ENCODE peak calls at places on chromosomes 6 and 20, in nine cellular contexts. U is colonic mucosa, D is BJ, E is RWPE1, Q is HCT116, X is OCI-LY7, H is adrenal gland, T is WERI-Rb-1, M is astrocyte of the spinal cord. W is an unnamed sample.

GRCh38 chr6:4707011-4707410 is 69.2 kb upstream of the CDYL start:
- DNase-seq in U (no peak), D (no peak), E (peak; percentile 33), Q (no peak), X (no peak), H (no peak), T (no peak), M (no peak), W (no peak)

GRCh38 chr20:11810316-11811130 is 107.2 kb upstream of the BTBD3 start:
- DNase-seq in U (no peak), D (no peak), E (peak; percentile 48), Q (no peak), X (no peak), H (no peak), T (no peak), M (peak; percentile 63), W (no peak)

GRCh38 chr6:158481612-158482473 is 78.0 kb upstream of the TMEM181 start:
- DNase-seq in U (no peak), D (peak; percentile 60), E (peak; percentile 80), Q (peak; percentile 43), X (no peak), H (no peak), T (no peak), M (peak; percentile 83), W (no peak)

GRCh38 chr20:18256440-18257090 is 31.8 kb upstream of the ZNF133 start:
- DNase-seq in U (no peak), D (no peak), E (no peak), Q (no peak), X (no peak), H (no peak), T (no peak), M (no peak), W (no peak)

GRCh38 chr6:82022614-82023102 is 224.9 kb downstream of the IBTK start:
- DNase-seq in U (no peak), D (no peak), E (peak; percentile 53), Q (peak; percentile 73), X (no peak), H (no peak), T (no peak), M (peak; percentile 74), W (no peak)

GRCh38 chr20:63895886-63896135 is 885 bp downstream of the DNAJC5 start:
- DNase-seq in U (no peak), D (no peak), E (no peak), Q (no peak), X (peak; percentile 23), H (no peak), T (no peak), M (peak; percentile 33), W (no peak)

GRCh38 chr6:121590438-121590837 is 155.0 kb downstream of the GJA1 start:
- DNase-seq in U (no peak), D (no peak), E (no peak), Q (no peak), X (no peak), H (no peak), T (no peak), M (no peak), W (no peak)

GRCh38 chr6:139402935-139403386 is 28.5 kb upstream of the CITED2 start:
- DNase-seq in U (no peak), D (peak; percentile 97), E (no peak), Q (no peak), X (no peak), H (no peak), T (no peak), M (peak; percentile 88), W (no peak)

GRCh38 chr6:106128981-106129761 is 43.0 kb downstream of the PRDM1 start:
- DNase-seq in U (peak; percentile 48), D (peak; percentile 95), E (peak; percentile 22), Q (no peak), X (peak; percentile 34), H (no peak), T (no peak), M (peak; percentile 78), W (no peak)

GRCh38 chr6:90219168-90219985 is 77.3 kb downstream of the BACH2 start:
- DNase-seq in U (peak; percentile 35), D (peak; percentile 49), E (no peak), Q (no peak), X (no peak), H (no peak), T (peak; percentile 71), M (peak; percentile 93), W (no peak)

GRCh38 chr6:116246089-116246488 is 7.8 kb downstream of the TSPYL4 start:
- DNase-seq in U (no peak), D (no peak), E (no peak), Q (no peak), X (no peak), H (no peak), T (no peak), M (peak; percentile 74), W (no peak)

GRCh38 chr6:56953597-56954388 is 1.1 kb upstream of the BEND6 start:
- DNase-seq in U (peak; percentile 17), D (no peak), E (peak; percentile 18), Q (no peak), X (no peak), H (no peak), T (no peak), M (no peak), W (no peak)

DNA sequence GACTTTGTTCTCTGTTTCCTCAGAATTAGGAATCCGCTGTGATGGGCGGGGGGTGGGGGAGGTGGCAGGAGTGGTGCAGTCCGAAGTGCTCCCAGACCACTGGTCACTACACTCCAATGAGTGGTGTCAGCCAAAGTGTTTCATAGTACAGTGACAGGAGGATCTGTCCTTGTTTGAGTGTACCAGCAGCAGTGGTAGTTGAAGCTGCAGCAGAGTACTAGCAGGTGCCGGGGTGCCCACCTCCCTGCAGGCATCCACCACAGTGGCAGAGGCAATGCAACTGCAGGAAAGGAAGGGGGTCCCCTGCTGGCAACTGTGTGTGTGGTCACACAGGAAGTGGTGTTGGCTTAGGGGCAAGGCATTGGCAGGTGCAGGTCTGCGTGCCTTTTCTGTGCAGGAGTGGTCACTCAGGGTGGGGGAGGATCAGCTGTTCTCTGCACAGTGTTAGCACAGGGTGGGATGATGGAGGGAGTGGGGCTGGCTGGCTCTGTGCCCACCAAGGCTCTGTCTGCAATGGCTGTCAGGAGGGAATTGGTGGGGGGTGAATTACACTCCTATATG is 9.7 kb downstream of the HLA-DOB start:
- DNase-seq in U (no peak), D (no peak), E (no peak), Q (no peak), X (peak; percentile 40), H (no peak), T (no peak), M (no peak), W (no peak)
- TF ChIP-seq CTCF in U (no peak), D (no peak), E (no peak), Q (no peak), X (no peak), H (no peak), T (peak; percentile 55), M (no peak), W (no peak)

DNA sequence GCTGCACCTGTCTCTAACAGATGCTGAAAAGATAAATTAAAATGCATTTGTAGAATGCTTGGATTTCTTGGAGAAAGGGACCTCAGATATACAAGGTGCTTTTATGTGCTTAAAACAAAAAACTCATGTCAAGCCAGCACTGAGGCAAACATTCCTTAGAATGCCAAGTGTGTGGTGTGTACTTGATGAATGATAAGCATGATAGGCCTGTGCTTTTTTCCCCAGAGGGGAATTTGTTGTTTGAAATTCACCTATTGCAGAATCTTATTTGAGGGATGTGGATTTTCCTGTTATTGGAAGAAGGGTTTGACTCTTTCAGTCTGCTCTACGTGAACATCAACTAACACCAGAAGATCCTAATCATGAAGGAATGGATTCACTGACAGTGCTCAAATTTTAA is 28.8 kb downstream of the TTI1 start:
- DNase-seq in U (no peak), D (no peak), E (no peak), Q (no peak), X (no peak), H (no peak), T (no peak), M (no peak), W (no peak)
- TF ChIP-seq CTCF in U (no peak), D (no peak), E (no peak), Q (no peak), X (no peak), H (no peak), T (no peak), M (no peak), W (no peak)

GRCh38 chr6:166073082-166073481 is 94.6 kb downstream of the TBXT start:
- DNase-seq in U (no peak), D (no peak), E (no peak), Q (no peak), X (no peak), H (no peak), T (no peak), M (no peak), W (no peak)

GRCh38 chr6:166078294-166078693 is 89.4 kb downstream of the TBXT start:
- DNase-seq in U (no peak), D (peak; percentile 25), E (no peak), Q (no peak), X (no peak), H (no peak), T (no peak), M (peak; percentile 98), W (no peak)

GRCh38 chr6:166075925-166076324 is 91.7 kb downstream of the TBXT start:
- DNase-seq in U (no peak), D (no peak), E (no peak), Q (no peak), X (no peak), H (no peak), T (no peak), M (no peak), W (no peak)

DNA sequence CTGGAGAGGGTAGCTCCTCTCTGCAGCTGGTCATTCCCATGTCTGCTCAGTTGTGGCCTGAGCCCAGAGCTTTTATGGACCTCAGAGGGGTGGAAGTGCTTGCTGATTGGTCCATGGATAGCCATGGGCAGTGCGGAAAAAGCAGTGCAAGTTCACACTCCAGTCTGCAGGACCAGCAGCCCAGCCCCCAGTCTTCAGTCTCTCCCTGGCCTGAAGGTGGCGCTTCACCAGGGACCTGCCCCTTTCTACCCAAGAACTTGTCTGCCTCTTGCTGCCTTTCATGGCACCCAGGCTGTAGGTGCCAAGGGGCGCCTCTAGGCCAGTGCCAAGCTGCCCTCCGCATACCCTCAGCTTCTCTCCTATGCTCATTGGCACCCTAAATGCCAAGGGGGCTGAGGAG is 91.0 kb downstream of the TBXT start:
- DNase-seq in U (no peak), D (no peak), E (no peak), Q (no peak), X (peak; percentile 1), H (no peak), T (no peak), M (no peak), W (no peak)
- TF ChIP-seq CTCF in U (no peak), D (no peak), E (no peak), Q (peak; percentile 41), X (peak; percentile 58), H (no peak), T (peak; percentile 42), M (no peak), W (no peak)

DNA sequence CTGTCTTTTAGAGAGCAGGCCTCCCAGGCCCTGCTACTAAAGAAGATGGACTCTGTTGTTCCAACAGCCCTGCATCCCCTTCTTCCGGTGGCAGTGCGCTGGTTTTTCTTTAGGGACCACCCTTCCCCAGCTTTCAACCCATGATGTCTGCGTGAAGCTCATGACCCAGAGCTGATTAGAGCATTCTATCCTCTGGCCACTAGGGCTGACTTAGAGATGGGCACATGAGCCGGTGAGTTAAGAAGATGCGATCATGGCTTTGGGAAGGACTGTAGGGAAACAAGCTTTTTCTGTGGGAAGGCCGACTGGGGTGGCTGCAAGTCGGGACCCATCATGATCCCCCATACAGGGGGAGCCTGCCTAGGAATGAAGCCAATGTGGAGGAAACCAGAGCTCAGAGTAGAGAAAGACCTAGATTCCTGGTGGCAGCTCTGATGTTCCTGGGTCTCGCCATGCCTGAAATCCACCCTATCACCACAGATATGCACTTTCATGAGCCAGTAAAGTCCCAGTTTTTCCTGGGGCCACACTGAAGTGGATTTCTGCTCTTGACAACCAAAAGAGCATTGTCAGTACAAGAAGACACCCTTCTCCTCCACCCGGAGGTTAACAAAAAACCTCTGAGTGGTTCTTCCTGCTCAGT is 29.1 kb upstream of the STX16 start:
- DNase-seq in U (no peak), D (no peak), E (no peak), Q (peak; percentile 10), X (no peak), H (no peak), T (no peak), M (no peak), W (no peak)
- TF ChIP-seq CTCF in U (no peak), D (no peak), E (no peak), Q (peak; percentile 57), X (no peak), H (no peak), T (peak; percentile 11), M (peak; percentile 25), W (no peak)

W was measured in pancreas.